ENCODE peak calls at places on chromosomes 6 and 20, in eight cellular contexts. I, Z, O, P, M, F, K and D are unnamed samples.

GRCh38 chr6:84445074-84445473 is 217.6 kb upstream of the CEP162 start:
- DNase-seq in I (no peak), Z (no peak), O (no peak), P (no peak), M (no peak), F (no peak), K (no peak), D (no peak)

GRCh38 chr20:52104546-52105044 is 87.0 kb downstream of the ZFP64 start:
- DNase-seq in I (no peak), Z (no peak), O (no peak), P (peak), M (peak), F (peak), K (no peak), D (peak)

GRCh38 chr6:125789576-125790402 is 971 bp upstream of the NCOA7 start:
- DNase-seq in I (peak), Z (peak), O (no peak), P (peak), M (peak), F (peak), K (no peak), D (peak)

GRCh38 chr6:1075444-1075843 is 236.5 kb upstream of the FOXQ1 start:
- DNase-seq in I (no peak), Z (no peak), O (no peak), P (no peak), M (no peak), F (no peak), K (no peak), D (no peak)

GRCh38 chr6:13248549-13248948 is 79.8 kb downstream of the TBC1D7 start:
- DNase-seq in I (no peak), Z (no peak), O (no peak), P (no peak), M (no peak), F (no peak), K (no peak), D (no peak)

GRCh38 chr20:18138639-18139583 is 1.2 kb downstream of the KAT14 start:
- DNase-seq in I (no peak), Z (no peak), O (no peak), P (no peak), M (no peak), F (no peak), K (no peak), D (no peak)

GRCh38 chr20:39855799-39856198 is 833.2 kb downstream of the MAFB start:
- DNase-seq in I (no peak), Z (no peak), O (no peak), P (no peak), M (no peak), F (no peak), K (no peak), D (no peak)

GRCh38 chr6:74705451-74705850 is 500.4 kb downstream of the COL12A1 start:
- DNase-seq in I (no peak), Z (no peak), O (no peak), P (no peak), M (no peak), F (no peak), K (no peak), D (no peak)

GRCh38 chr6:87473419-87473903 is 687 bp downstream of the SLC35A1 start:
- DNase-seq in I (peak), Z (peak), O (no peak), P (no peak), M (peak), F (no peak), K (no peak), D (peak)

GRCh38 chr20:57133926-57134650 is 132.4 kb downstream of the BMP7 start:
- DNase-seq in I (no peak), Z (no peak), O (no peak), P (no peak), M (no peak), F (no peak), K (no peak), D (no peak)

GRCh38 chr6:77298298-77298697 is 165.0 kb downstream of the HTR1B start:
- DNase-seq in I (no peak), Z (no peak), O (no peak), P (no peak), M (no peak), F (no peak), K (no peak), D (no peak)

GRCh38 chr6:147674093-147674492 is 165.6 kb downstream of the SAMD5 start:
- DNase-seq in I (no peak), Z (no peak), O (no peak), P (no peak), M (no peak), F (no peak), K (no peak), D (no peak)

GRCh38 chr6:74899416-74899815 is 306.4 kb downstream of the COL12A1 start:
- DNase-seq in I (no peak), Z (no peak), O (no peak), P (no peak), M (no peak), F (no peak), K (no peak), D (no peak)

GRCh38 chr6:158629376-158630221 is 14.9 kb downstream of the DYNLT1 start:
- DNase-seq in I (peak), Z (no peak), O (no peak), P (peak), M (no peak), F (peak), K (peak), D (peak)

GRCh38 chr6:105458061-105458460 is 55.2 kb upstream of the PREP start:
- DNase-seq in I (no peak), Z (no peak), O (no peak), P (no peak), M (no peak), F (no peak), K (no peak), D (no peak)

GRCh38 chr6:3565291-3565690 is 108.4 kb upstream of the SLC22A23 start:
- DNase-seq in I (no peak), Z (no peak), O (no peak), P (no peak), M (no peak), F (no peak), K (no peak), D (no peak)

GRCh38 chr20:58045156-58045555 is 183.3 kb downstream of the ANKRD60 start:
- DNase-seq in I (no peak), Z (no peak), O (no peak), P (no peak), M (no peak), F (no peak), K (no peak), D (no peak)

GRCh38 chr6:107114213-107114871 is 973 bp downstream of the BEND3 start:
- DNase-seq in I (peak), Z (peak), O (no peak), P (peak), M (peak), F (peak), K (peak), D (peak)

GRCh38 chr6:138891255-138891986 is 95.5 kb downstream of the ECT2L start:
- DNase-seq in I (no peak), Z (no peak), O (no peak), P (no peak), M (no peak), F (no peak), K (no peak), D (no peak)

DNA sequence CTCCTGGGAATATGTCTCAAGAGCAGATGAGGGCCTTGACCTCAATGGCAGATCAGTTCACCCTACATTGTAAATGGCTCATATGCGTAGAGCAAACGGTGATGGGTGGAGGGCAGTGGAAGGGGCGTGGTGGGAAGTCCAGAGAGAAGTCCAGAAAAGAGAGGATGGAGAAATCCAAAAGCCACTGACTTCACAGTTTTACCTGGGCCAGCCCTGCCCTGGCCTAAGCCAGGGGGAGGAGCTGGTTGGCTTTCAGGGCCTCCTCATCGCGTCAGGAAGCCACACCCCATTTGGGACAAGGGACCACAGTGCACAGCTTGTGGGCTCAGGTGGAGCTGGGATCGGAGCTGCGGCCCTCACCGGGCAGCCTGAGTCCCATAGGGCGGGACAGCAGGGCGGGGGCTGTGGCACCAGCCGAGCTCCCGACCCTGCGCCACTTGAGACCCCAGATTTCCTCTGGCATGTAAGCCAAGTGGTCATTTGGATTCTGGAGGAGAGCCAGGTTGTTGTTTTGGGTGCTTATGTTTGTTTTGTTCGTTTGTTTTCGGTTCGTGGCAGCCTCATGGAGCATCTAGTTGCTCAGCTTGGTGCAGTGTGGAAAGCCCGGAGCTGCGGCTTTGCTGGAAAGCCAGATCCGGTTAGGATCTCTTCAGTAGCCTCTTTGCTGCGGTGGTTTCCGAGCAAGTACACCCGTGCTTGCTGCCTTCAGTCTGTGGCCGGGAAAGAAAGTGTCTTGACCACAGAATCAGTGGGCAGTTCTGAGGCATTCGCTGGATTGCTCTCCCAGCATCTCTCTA is 42.2 kb downstream of the RIOK1 start:
- DNase-seq in I (no peak), Z (no peak), O (no peak), P (no peak), M (no peak), F (no peak), K (no peak), D (no peak)
- TF ChIP-seq CTCF in I (no peak), Z (no peak), O (no peak), P (no peak), M (no peak), F (no peak), K (no peak), D (no peak)

GRCh38 chr6:160356074-160356754 is 8.0 kb downstream of the SLC22A3 start:
- DNase-seq in I (no peak), Z (no peak), O (no peak), P (no peak), M (no peak), F (no peak), K (no peak), D (no peak)
- TF ChIP-seq CTCF in I (no peak), Z (no peak), O (no peak), P (no peak), M (no peak), F (no peak), K (no peak), D (no peak)

DNA sequence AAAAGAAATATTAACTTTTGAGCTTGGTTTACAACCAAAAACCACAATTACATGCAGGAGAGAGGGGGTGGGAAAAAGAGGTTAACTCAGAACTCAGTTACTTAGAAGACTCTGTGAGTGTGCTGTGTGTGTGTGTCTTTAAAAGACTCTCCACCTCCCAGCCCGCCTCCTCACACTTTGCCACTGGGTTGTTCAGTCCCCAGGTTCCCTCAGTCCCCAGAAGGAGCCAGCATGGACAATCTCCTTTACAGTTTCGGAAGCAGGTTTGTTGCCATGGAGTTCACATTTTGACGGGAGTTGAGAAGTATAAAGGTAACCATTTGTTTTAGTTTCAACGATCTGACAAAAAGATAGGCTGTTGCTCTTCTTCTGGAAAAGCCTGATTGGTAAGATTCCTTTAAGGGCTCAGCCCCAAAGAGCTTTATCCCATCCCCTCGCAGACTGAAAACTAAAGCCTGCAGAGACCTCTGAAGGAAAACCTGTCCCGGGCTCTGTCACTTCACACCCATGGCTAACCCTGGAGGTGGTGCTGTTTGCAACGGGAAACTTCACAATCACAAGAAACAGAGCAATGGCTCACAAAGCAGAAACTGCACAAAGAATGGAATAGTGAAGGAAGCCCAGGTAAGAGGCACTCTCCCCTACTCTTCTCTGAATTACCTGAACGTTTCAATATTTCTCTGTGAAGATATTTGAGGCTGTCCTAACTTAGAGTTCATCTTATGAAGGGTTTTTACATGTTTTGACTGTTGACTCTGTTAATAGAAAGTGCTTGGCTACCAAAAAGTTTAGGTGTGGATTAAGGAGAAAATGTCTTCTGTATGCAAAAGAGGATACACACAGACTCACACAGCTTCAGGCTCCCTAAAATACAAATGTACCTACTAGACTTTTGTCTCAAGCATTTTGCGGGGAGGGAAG is at the start of gene SPTLC3:
- DNase-seq in I (peak), Z (no peak), O (no peak), P (peak), M (no peak), F (no peak), K (peak), D (peak)
- TF ChIP-seq CTCF in I (no peak), Z (no peak), O (no peak), P (no peak), M (no peak), F (no peak), K (no peak), D (no peak)

GRCh38 chr6:109186012-109186411 is 90.7 kb downstream of the CEP57L1 start:
- DNase-seq in I (no peak), Z (no peak), O (no peak), P (no peak), M (no peak), F (no peak), K (no peak), D (no peak)

GRCh38 chr6:109179507-109179906 is 84.2 kb downstream of the CEP57L1 start:
- DNase-seq in I (no peak), Z (no peak), O (no peak), P (no peak), M (no peak), F (no peak), K (no peak), D (no peak)

GRCh38 chr6:109184638-109185037 is 89.3 kb downstream of the CEP57L1 start:
- DNase-seq in I (no peak), Z (no peak), O (no peak), P (no peak), M (no peak), F (no peak), K (no peak), D (no peak)

GRCh38 chr6:109182590-109182989 is 87.3 kb downstream of the CEP57L1 start:
- DNase-seq in I (no peak), Z (no peak), O (no peak), P (no peak), M (no peak), F (no peak), K (no peak), D (no peak)

DNA sequence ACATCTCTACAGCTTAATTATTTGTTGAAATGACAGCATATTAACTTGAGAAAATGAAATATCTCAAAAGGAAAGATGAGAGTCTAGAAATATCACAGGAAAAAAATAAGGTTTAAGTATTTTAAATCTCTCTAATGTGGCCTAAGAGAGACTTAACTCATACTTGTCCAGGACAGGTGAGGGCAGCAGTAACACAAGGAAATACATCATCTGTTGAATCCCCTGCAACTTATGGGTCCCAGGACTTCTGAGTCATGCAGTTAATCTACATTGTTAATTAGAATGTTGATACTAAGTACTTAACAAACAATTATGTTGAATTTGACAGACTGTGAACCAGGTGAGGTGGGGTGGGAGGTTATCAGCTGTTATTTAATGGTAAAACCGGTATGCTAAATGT is 87.8 kb downstream of the CEP57L1 start:
- DNase-seq in I (no peak), Z (no peak), O (no peak), P (no peak), M (no peak), F (no peak), K (no peak), D (no peak)
- TF ChIP-seq CTCF in I (no peak), Z (no peak), O (no peak), P (no peak), M (no peak), F (no peak), K (no peak), D (no peak)

GRCh38 chr20:14142171-14142570 is 146.9 kb downstream of the MACROD2 start:
- DNase-seq in I (peak), Z (no peak), O (no peak), P (peak), M (peak), F (peak), K (peak), D (peak)
- TF ChIP-seq CTCF in I (peak), Z (peak), O (peak), P (peak), M (no peak), F (peak), K (peak), D (no peak)

GRCh38 chr6:40328376-40328987 is 258.7 kb downstream of the LRFN2 start:
- DNase-seq in I (no peak), Z (no peak), O (no peak), P (peak), M (peak), F (peak), K (peak), D (peak)
- TF ChIP-seq CTCF in I (peak), Z (peak), O (peak), P (peak), M (peak), F (peak), K (peak), D (peak)

GRCh38 chr20:25470045-25470444 is 62.6 kb downstream of the GINS1 start:
- DNase-seq in I (peak), Z (peak), O (no peak), P (peak), M (peak), F (peak), K (no peak), D (peak)
- TF ChIP-seq CTCF in I (peak), Z (peak), O (peak), P (peak), M (peak), F (no peak), K (no peak), D (peak)

GRCh38 chr20:15236812-15237211 is 899.4 kb upstream of the FLRT3 start:
- DNase-seq in I (peak), Z (peak), O (no peak), P (peak), M (peak), F (no peak), K (peak), D (peak)
- TF ChIP-seq CTCF in I (peak), Z (peak), O (peak), P (peak), M (peak), F (peak), K (no peak), D (peak)

DNA sequence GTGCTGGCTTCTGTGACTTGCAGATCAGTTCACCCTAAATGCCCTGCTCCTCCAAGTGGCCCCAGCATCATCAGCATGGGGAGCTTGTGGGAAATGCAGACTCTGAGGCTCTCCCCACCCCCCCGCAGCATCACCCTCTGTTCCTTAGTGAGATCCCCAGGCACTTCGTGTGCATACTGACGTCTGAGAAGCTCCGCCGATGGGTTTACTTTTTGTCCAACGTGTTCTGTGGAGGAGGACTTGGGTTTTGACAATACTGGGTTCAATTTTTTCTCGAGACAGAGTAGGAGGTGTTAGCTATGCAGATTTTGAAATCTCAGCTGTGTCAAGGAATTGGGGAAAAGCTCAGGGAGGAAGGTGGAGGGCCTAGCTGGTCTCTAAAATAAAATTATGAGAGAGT is 38.3 kb upstream of the ZNF831 start:
- DNase-seq in I (no peak), Z (no peak), O (no peak), P (no peak), M (no peak), F (no peak), K (no peak), D (no peak)
- TF ChIP-seq CTCF in I (no peak), Z (no peak), O (no peak), P (no peak), M (no peak), F (no peak), K (no peak), D (no peak)